ENCODE peak calls at places on chromosomes 1 and 21, in ten cellular contexts. One of them, this sample, is unnamed.

GRCh38 chr1:85406081-85406480 is 58.9 kb downstream of the DDAH1 start:
- DNase-seq in breast epithelium: no peak
- DNase-seq in AG04450: no peak
- DNase-seq in transverse colon: no peak
- DNase-seq in fibroblast of the aortic adventitia: peak
- DNase-seq in tibial nerve: no peak
- DNase-seq in mucosa of descending colon: no peak
- DNase-seq in cardiac fibroblast: no peak
- DNase-seq in colonic mucosa: no peak
- DNase-seq in CD8-positive, alpha-beta T cell: no peak
- DNase-seq in this sample: no peak

GRCh38 chr1:178625695-178626094 is 99.3 kb upstream of the RALGPS2 start:
- DNase-seq in breast epithelium: no peak
- DNase-seq in AG04450: no peak
- DNase-seq in transverse colon: no peak
- DNase-seq in CD8-positive, alpha-beta T cell: no peak
- DNase-seq in colonic mucosa: no peak
- DNase-seq in cardiac fibroblast: no peak
- DNase-seq in tibial nerve: no peak
- DNase-seq in fibroblast of the aortic adventitia: peak
- DNase-seq in mucosa of descending colon: no peak
- DNase-seq in this sample: no peak

GRCh38 chr1:231139659-231140650 is 21.9 kb upstream of the TRIM67 start:
- DNase-seq in transverse colon: no peak
- DNase-seq in cardiac fibroblast: peak
- DNase-seq in tibial nerve: no peak
- DNase-seq in breast epithelium: no peak
- DNase-seq in mucosa of descending colon: no peak
- DNase-seq in colonic mucosa: no peak
- DNase-seq in AG04450: peak
- DNase-seq in fibroblast of the aortic adventitia: peak
- DNase-seq in CD8-positive, alpha-beta T cell: no peak
- DNase-seq in this sample: no peak

GRCh38 chr1:206713070-206713469 is 28.4 kb downstream of the MAPKAPK2 start:
- DNase-seq in mucosa of descending colon: no peak
- DNase-seq in tibial nerve: no peak
- DNase-seq in AG04450: no peak
- DNase-seq in fibroblast of the aortic adventitia: no peak
- DNase-seq in colonic mucosa: no peak
- DNase-seq in CD8-positive, alpha-beta T cell: no peak
- DNase-seq in transverse colon: no peak
- DNase-seq in cardiac fibroblast: no peak
- DNase-seq in breast epithelium: no peak
- DNase-seq in this sample: no peak

GRCh38 chr1:40032240-40032891 is 8.2 kb upstream of the CAP1 start:
- DNase-seq in AG04450: no peak
- DNase-seq in CD8-positive, alpha-beta T cell: peak
- DNase-seq in breast epithelium: no peak
- DNase-seq in tibial nerve: peak
- DNase-seq in colonic mucosa: peak
- DNase-seq in fibroblast of the aortic adventitia: peak
- DNase-seq in transverse colon: peak
- DNase-seq in mucosa of descending colon: no peak
- DNase-seq in cardiac fibroblast: peak
- DNase-seq in this sample: peak

GRCh38 chr1:160971618-160972056 is 17.0 kb upstream of the ITLN2 start:
- DNase-seq in colonic mucosa: no peak
- DNase-seq in fibroblast of the aortic adventitia: no peak
- DNase-seq in cardiac fibroblast: no peak
- DNase-seq in breast epithelium: no peak
- DNase-seq in mucosa of descending colon: no peak
- DNase-seq in CD8-positive, alpha-beta T cell: no peak
- DNase-seq in AG04450: no peak
- DNase-seq in tibial nerve: no peak
- DNase-seq in transverse colon: no peak
- DNase-seq in this sample: no peak

GRCh38 chr1:92317836-92318493 is 19.1 kb downstream of the RPAP2 start:
- DNase-seq in cardiac fibroblast: peak
- DNase-seq in CD8-positive, alpha-beta T cell: no peak
- DNase-seq in mucosa of descending colon: no peak
- DNase-seq in transverse colon: no peak
- DNase-seq in tibial nerve: no peak
- DNase-seq in colonic mucosa: no peak
- DNase-seq in breast epithelium: no peak
- DNase-seq in fibroblast of the aortic adventitia: peak
- DNase-seq in AG04450: no peak
- DNase-seq in this sample: no peak

GRCh38 chr1:27752372-27752771 is 20.6 kb upstream of the STX12 start:
- DNase-seq in cardiac fibroblast: no peak
- DNase-seq in CD8-positive, alpha-beta T cell: no peak
- DNase-seq in AG04450: no peak
- DNase-seq in breast epithelium: no peak
- DNase-seq in transverse colon: no peak
- DNase-seq in colonic mucosa: no peak
- DNase-seq in tibial nerve: no peak
- DNase-seq in fibroblast of the aortic adventitia: no peak
- DNase-seq in mucosa of descending colon: no peak
- DNase-seq in this sample: no peak

GRCh38 chr1:160836981-160837557 is 25.6 kb downstream of the CD244 start:
- DNase-seq in cardiac fibroblast: no peak
- DNase-seq in transverse colon: no peak
- DNase-seq in colonic mucosa: no peak
- DNase-seq in tibial nerve: no peak
- DNase-seq in mucosa of descending colon: no peak
- DNase-seq in breast epithelium: no peak
- DNase-seq in fibroblast of the aortic adventitia: peak
- DNase-seq in CD8-positive, alpha-beta T cell: no peak
- DNase-seq in AG04450: no peak
- DNase-seq in this sample: no peak

GRCh38 chr1:230208619-230209261 is 141.7 kb downstream of the GALNT2 start:
- DNase-seq in tibial nerve: no peak
- DNase-seq in CD8-positive, alpha-beta T cell: no peak
- DNase-seq in colonic mucosa: peak
- DNase-seq in transverse colon: no peak
- DNase-seq in AG04450: no peak
- DNase-seq in fibroblast of the aortic adventitia: no peak
- DNase-seq in breast epithelium: no peak
- DNase-seq in cardiac fibroblast: no peak
- DNase-seq in mucosa of descending colon: no peak
- DNase-seq in this sample: no peak

GRCh38 chr1:248837794-248838356 is at the start of gene ZNF672:
- DNase-seq in transverse colon: peak
- DNase-seq in fibroblast of the aortic adventitia: peak
- DNase-seq in CD8-positive, alpha-beta T cell: peak
- DNase-seq in colonic mucosa: peak
- DNase-seq in cardiac fibroblast: peak
- DNase-seq in tibial nerve: peak
- DNase-seq in AG04450: peak
- DNase-seq in mucosa of descending colon: peak
- DNase-seq in breast epithelium: peak
- DNase-seq in this sample: peak
- TF ChIP-seq CTCF in transverse colon: no peak
- TF ChIP-seq CTCF in fibroblast of the aortic adventitia: no peak
- TF ChIP-seq CTCF in CD8-positive, alpha-beta T cell: no peak
- TF ChIP-seq CTCF in colonic mucosa: no peak
- TF ChIP-seq CTCF in cardiac fibroblast: no peak
- TF ChIP-seq CTCF in tibial nerve: no peak
- TF ChIP-seq CTCF in AG04450: no peak
- TF ChIP-seq CTCF in mucosa of descending colon: no peak
- TF ChIP-seq CTCF in breast epithelium: no peak
- TF ChIP-seq CTCF in this sample: no peak

DNA sequence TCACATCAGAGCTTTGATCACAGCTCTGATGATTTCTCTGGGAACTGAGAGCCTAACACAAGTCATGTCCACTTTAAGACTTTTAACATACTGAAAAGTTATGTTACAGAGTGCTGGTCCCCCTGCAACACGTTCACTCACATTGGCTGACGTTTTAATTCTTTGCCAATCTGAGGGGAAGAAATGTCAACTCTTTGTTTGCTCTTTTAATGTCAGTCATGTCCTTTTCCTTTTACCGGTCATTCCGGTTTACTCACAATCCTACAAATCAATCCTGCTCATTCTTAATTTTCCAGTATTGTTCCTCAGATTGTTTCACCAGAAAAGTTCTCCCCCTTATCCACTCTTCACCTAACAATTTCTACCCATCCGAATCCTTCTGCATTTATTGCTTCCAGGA is 953 bp upstream of the CD46 start:
- DNase-seq in fibroblast of the aortic adventitia: no peak
- DNase-seq in cardiac fibroblast: no peak
- DNase-seq in transverse colon: no peak
- DNase-seq in CD8-positive, alpha-beta T cell: no peak
- DNase-seq in tibial nerve: no peak
- DNase-seq in colonic mucosa: no peak
- DNase-seq in breast epithelium: no peak
- DNase-seq in AG04450: no peak
- DNase-seq in mucosa of descending colon: no peak
- DNase-seq in this sample: no peak
- H3K4me3 ChIP-seq in fibroblast of the aortic adventitia: peak
- H3K4me3 ChIP-seq in cardiac fibroblast: no peak
- H3K4me3 ChIP-seq in transverse colon: no peak
- H3K4me3 ChIP-seq in CD8-positive, alpha-beta T cell: peak
- H3K4me3 ChIP-seq in tibial nerve: peak
- H3K4me3 ChIP-seq in colonic mucosa: peak
- H3K4me3 ChIP-seq in breast epithelium: peak
- H3K4me3 ChIP-seq in AG04450: no peak
- H3K4me3 ChIP-seq in mucosa of descending colon: no peak
- H3K4me3 ChIP-seq in this sample: peak

GRCh38 chr21:29849735-29850176 is 90.0 kb downstream of the GRIK1 start:
- DNase-seq in mucosa of descending colon: no peak
- DNase-seq in tibial nerve: peak
- DNase-seq in cardiac fibroblast: peak
- DNase-seq in transverse colon: peak
- DNase-seq in CD8-positive, alpha-beta T cell: no peak
- DNase-seq in colonic mucosa: peak
- DNase-seq in breast epithelium: no peak
- DNase-seq in fibroblast of the aortic adventitia: peak
- DNase-seq in AG04450: peak
- DNase-seq in this sample: peak

GRCh38 chr21:29851611-29852010 is 88.2 kb downstream of the GRIK1 start:
- DNase-seq in cardiac fibroblast: no peak
- DNase-seq in fibroblast of the aortic adventitia: no peak
- DNase-seq in tibial nerve: no peak
- DNase-seq in mucosa of descending colon: no peak
- DNase-seq in colonic mucosa: no peak
- DNase-seq in transverse colon: no peak
- DNase-seq in CD8-positive, alpha-beta T cell: no peak
- DNase-seq in AG04450: no peak
- DNase-seq in breast epithelium: no peak
- DNase-seq in this sample: no peak

GRCh38 chr21:29860346-29860745 is 79.5 kb downstream of the GRIK1 start:
- DNase-seq in fibroblast of the aortic adventitia: no peak
- DNase-seq in AG04450: no peak
- DNase-seq in mucosa of descending colon: no peak
- DNase-seq in colonic mucosa: no peak
- DNase-seq in cardiac fibroblast: no peak
- DNase-seq in tibial nerve: no peak
- DNase-seq in transverse colon: no peak
- DNase-seq in CD8-positive, alpha-beta T cell: no peak
- DNase-seq in breast epithelium: no peak
- DNase-seq in this sample: no peak

DNA sequence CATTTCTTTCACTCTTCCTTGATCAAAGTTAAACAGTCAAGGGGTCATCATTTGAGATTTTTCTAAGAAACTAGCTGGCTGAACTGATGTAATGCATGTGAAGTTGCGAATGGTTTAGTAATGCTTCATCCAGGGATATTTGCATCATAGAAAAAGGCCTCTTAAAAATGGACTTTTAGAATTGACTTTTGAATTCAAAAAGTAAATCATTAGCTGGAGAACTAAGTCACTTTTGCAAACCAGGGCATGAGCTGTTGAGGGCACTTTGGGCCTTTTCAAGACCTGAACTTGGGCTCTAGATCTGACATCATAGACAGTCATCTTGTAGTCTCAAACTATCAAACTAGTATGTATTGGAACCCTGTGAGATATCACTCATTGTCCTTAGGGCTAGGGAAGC is 85.0 kb downstream of the GRIK1 start:
- DNase-seq in fibroblast of the aortic adventitia: no peak
- DNase-seq in CD8-positive, alpha-beta T cell: no peak
- DNase-seq in colonic mucosa: no peak
- DNase-seq in AG04450: no peak
- DNase-seq in transverse colon: no peak
- DNase-seq in cardiac fibroblast: no peak
- DNase-seq in breast epithelium: no peak
- DNase-seq in tibial nerve: no peak
- DNase-seq in mucosa of descending colon: no peak
- DNase-seq in this sample: no peak
- TF ChIP-seq CTCF in fibroblast of the aortic adventitia: no peak
- TF ChIP-seq CTCF in CD8-positive, alpha-beta T cell: no peak
- TF ChIP-seq CTCF in colonic mucosa: no peak
- TF ChIP-seq CTCF in AG04450: no peak
- TF ChIP-seq CTCF in transverse colon: no peak
- TF ChIP-seq CTCF in cardiac fibroblast: no peak
- TF ChIP-seq CTCF in breast epithelium: no peak
- TF ChIP-seq CTCF in tibial nerve: no peak
- TF ChIP-seq CTCF in mucosa of descending colon: no peak
- TF ChIP-seq CTCF in this sample: no peak

GRCh38 chr21:40846566-40847411 is at the start of gene DSCAM:
- DNase-seq in breast epithelium: no peak
- DNase-seq in mucosa of descending colon: no peak
- DNase-seq in colonic mucosa: no peak
- DNase-seq in tibial nerve: no peak
- DNase-seq in fibroblast of the aortic adventitia: no peak
- DNase-seq in CD8-positive, alpha-beta T cell: no peak
- DNase-seq in transverse colon: no peak
- DNase-seq in AG04450: no peak
- DNase-seq in cardiac fibroblast: peak
- DNase-seq in this sample: no peak
- H3K4me3 ChIP-seq in breast epithelium: peak
- H3K4me3 ChIP-seq in mucosa of descending colon: no peak
- H3K4me3 ChIP-seq in colonic mucosa: no peak
- H3K4me3 ChIP-seq in tibial nerve: no peak
- H3K4me3 ChIP-seq in fibroblast of the aortic adventitia: no peak
- H3K4me3 ChIP-seq in CD8-positive, alpha-beta T cell: no peak
- H3K4me3 ChIP-seq in transverse colon: no peak
- H3K4me3 ChIP-seq in AG04450: peak
- H3K4me3 ChIP-seq in cardiac fibroblast: no peak
- H3K4me3 ChIP-seq in this sample: no peak